ENCODE peak calls at places on chromosome 16, in six cellular contexts. One of them, this sample, is unnamed.

GRCh38 chr16:10866196-10866976 is 10.6 kb upstream of the CIITA start:
- DNase-seq in astrocyte of the spinal cord: peak; percentile 5
- DNase-seq in body of pancreas: no peak
- DNase-seq in Caco-2: no peak
- DNase-seq in GM06990: no peak
- DNase-seq in psoas muscle: no peak
- DNase-seq in this sample: no peak

GRCh38 chr16:87963400-87963799 is 12.2 kb downstream of the BANP start:
- DNase-seq in astrocyte of the spinal cord: peak; percentile 87
- DNase-seq in body of pancreas: no peak
- DNase-seq in Caco-2: no peak
- DNase-seq in GM06990: no peak
- DNase-seq in psoas muscle: no peak
- DNase-seq in this sample: peak; percentile 30

GRCh38 chr16:17238285-17239028 is 232.3 kb downstream of the XYLT1 start:
- DNase-seq in astrocyte of the spinal cord: no peak
- DNase-seq in body of pancreas: no peak
- DNase-seq in Caco-2: no peak
- DNase-seq in GM06990: no peak
- DNase-seq in psoas muscle: no peak
- DNase-seq in this sample: no peak

GRCh38 chr16:23832882-23833281 is 2.9 kb upstream of the PRKCB start:
- DNase-seq in astrocyte of the spinal cord: no peak
- DNase-seq in body of pancreas: no peak
- DNase-seq in Caco-2: no peak
- DNase-seq in GM06990: no peak
- DNase-seq in psoas muscle: no peak
- DNase-seq in this sample: no peak

GRCh38 chr16:22358000-22358399 is 16.4 kb downstream of the CDR2 start:
- DNase-seq in astrocyte of the spinal cord: no peak
- DNase-seq in body of pancreas: no peak
- DNase-seq in Caco-2: no peak
- DNase-seq in GM06990: no peak
- DNase-seq in psoas muscle: no peak
- DNase-seq in this sample: no peak

GRCh38 chr16:505479-506245 is 21.9 kb upstream of the CAPN15 start:
- DNase-seq in astrocyte of the spinal cord: no peak
- DNase-seq in body of pancreas: no peak
- DNase-seq in Caco-2: no peak
- DNase-seq in GM06990: no peak
- DNase-seq in psoas muscle: no peak
- DNase-seq in this sample: no peak

GRCh38 chr16:86663691-86664517 is 85.6 kb downstream of the FOXL1 start:
- DNase-seq in astrocyte of the spinal cord: peak; percentile 53
- DNase-seq in body of pancreas: no peak
- DNase-seq in Caco-2: no peak
- DNase-seq in GM06990: no peak
- DNase-seq in psoas muscle: no peak
- DNase-seq in this sample: peak; percentile 96

GRCh38 chr16:4935231-4935855 is 1.6 kb downstream of the PPL start:
- DNase-seq in astrocyte of the spinal cord: no peak
- DNase-seq in body of pancreas: peak; percentile 86
- DNase-seq in Caco-2: no peak
- DNase-seq in GM06990: no peak
- DNase-seq in psoas muscle: peak; percentile 98
- DNase-seq in this sample: peak; percentile 98

GRCh38 chr16:85552980-85553435 is 60.1 kb upstream of the GSE1 start:
- DNase-seq in astrocyte of the spinal cord: no peak
- DNase-seq in body of pancreas: no peak
- DNase-seq in Caco-2: no peak
- DNase-seq in GM06990: no peak
- DNase-seq in psoas muscle: no peak
- DNase-seq in this sample: no peak

GRCh38 chr16:77238593-77238992 is 39.4 kb downstream of the SYCE1L start:
- DNase-seq in astrocyte of the spinal cord: no peak
- DNase-seq in body of pancreas: no peak
- DNase-seq in Caco-2: no peak
- DNase-seq in GM06990: no peak
- DNase-seq in psoas muscle: no peak
- DNase-seq in this sample: peak; percentile 34

GRCh38 chr16:77842468-77842867 is 54.1 kb downstream of the VAT1L start:
- DNase-seq in astrocyte of the spinal cord: no peak
- DNase-seq in body of pancreas: no peak
- DNase-seq in Caco-2: no peak
- DNase-seq in GM06990: no peak
- DNase-seq in psoas muscle: no peak
- DNase-seq in this sample: no peak

GRCh38 chr16:47125757-47126156 is 18.0 kb downstream of the NETO2 start:
- DNase-seq in astrocyte of the spinal cord: no peak
- DNase-seq in body of pancreas: no peak
- DNase-seq in Caco-2: no peak
- DNase-seq in GM06990: no peak
- DNase-seq in psoas muscle: no peak
- DNase-seq in this sample: no peak

GRCh38 chr16:23268561-23268960 is 33.5 kb upstream of the SCNN1B start:
- DNase-seq in astrocyte of the spinal cord: no peak
- DNase-seq in body of pancreas: no peak
- DNase-seq in Caco-2: no peak
- DNase-seq in GM06990: no peak
- DNase-seq in psoas muscle: no peak
- DNase-seq in this sample: no peak

GRCh38 chr16:324451-325334 is 27.8 kb downstream of the AXIN1 start:
- DNase-seq in astrocyte of the spinal cord: no peak
- DNase-seq in body of pancreas: no peak
- DNase-seq in Caco-2: no peak
- DNase-seq in GM06990: peak; percentile 74
- DNase-seq in psoas muscle: no peak
- DNase-seq in this sample: no peak

GRCh38 chr16:49327466-49327865 is 45.8 kb upstream of the CBLN1 start:
- DNase-seq in astrocyte of the spinal cord: no peak
- DNase-seq in body of pancreas: peak; percentile 66
- DNase-seq in Caco-2: no peak
- DNase-seq in GM06990: no peak
- DNase-seq in psoas muscle: no peak
- DNase-seq in this sample: no peak

GRCh38 chr16:87324411-87325275 is 7.5 kb upstream of the C16orf95 start:
- DNase-seq in astrocyte of the spinal cord: no peak
- DNase-seq in body of pancreas: no peak
- DNase-seq in Caco-2: peak; percentile 67
- DNase-seq in GM06990: no peak
- DNase-seq in psoas muscle: peak; percentile 74
- DNase-seq in this sample: peak; percentile 22

GRCh38 chr16:57723170-57723569 is 12.4 kb upstream of the KATNB1 start:
- DNase-seq in astrocyte of the spinal cord: no peak
- DNase-seq in body of pancreas: no peak
- DNase-seq in Caco-2: no peak
- DNase-seq in GM06990: no peak
- DNase-seq in psoas muscle: no peak
- DNase-seq in this sample: peak; percentile 13

GRCh38 chr16:89906141-89907025 is 12.3 kb upstream of the MC1R start:
- DNase-seq in astrocyte of the spinal cord: no peak
- DNase-seq in body of pancreas: no peak
- DNase-seq in Caco-2: no peak
- DNase-seq in GM06990: no peak
- DNase-seq in psoas muscle: peak; percentile 49
- DNase-seq in this sample: no peak

GRCh38 chr16:61909074-61909473 is 127.2 kb downstream of the CDH8 start:
- DNase-seq in astrocyte of the spinal cord: peak; percentile 37
- DNase-seq in body of pancreas: no peak
- DNase-seq in Caco-2: no peak
- DNase-seq in GM06990: no peak
- DNase-seq in psoas muscle: no peak
- DNase-seq in this sample: no peak

GRCh38 chr16:554640-555413 is 5.4 kb upstream of the PRR35 start:
- DNase-seq in astrocyte of the spinal cord: peak; percentile 64
- DNase-seq in body of pancreas: no peak
- DNase-seq in Caco-2: no peak
- DNase-seq in GM06990: no peak
- DNase-seq in psoas muscle: no peak
- DNase-seq in this sample: no peak

GRCh38 chr16:5176505-5176904 is 78.9 kb upstream of the EEF2KMT start:
- DNase-seq in astrocyte of the spinal cord: no peak
- DNase-seq in body of pancreas: no peak
- DNase-seq in Caco-2: peak; percentile 15
- DNase-seq in GM06990: no peak
- DNase-seq in psoas muscle: no peak
- DNase-seq in this sample: no peak

GRCh38 chr16:30567991-30568638 is 3.4 kb downstream of the ZNF688 start:
- DNase-seq in astrocyte of the spinal cord: peak; percentile 38
- DNase-seq in body of pancreas: no peak
- DNase-seq in Caco-2: peak; percentile 40
- DNase-seq in GM06990: no peak
- DNase-seq in psoas muscle: no peak
- DNase-seq in this sample: peak; percentile 95

GRCh38 chr16:85959686-85960085 is 60.7 kb downstream of the IRF8 start:
- DNase-seq in astrocyte of the spinal cord: no peak
- DNase-seq in body of pancreas: no peak
- DNase-seq in Caco-2: no peak
- DNase-seq in GM06990: no peak
- DNase-seq in psoas muscle: no peak
- DNase-seq in this sample: no peak

GRCh38 chr16:4976611-4977145 is 18.5 kb downstream of the SEC14L5 start:
- DNase-seq in astrocyte of the spinal cord: no peak
- DNase-seq in body of pancreas: peak; percentile 90
- DNase-seq in Caco-2: no peak
- DNase-seq in GM06990: no peak
- DNase-seq in psoas muscle: peak; percentile 81
- DNase-seq in this sample: no peak

GRCh38 chr16:69057400-69058378 is 47.8 kb upstream of the HAS3 start:
- DNase-seq in astrocyte of the spinal cord: peak; percentile 87
- DNase-seq in body of pancreas: peak; percentile 57
- DNase-seq in Caco-2: no peak
- DNase-seq in GM06990: no peak
- DNase-seq in psoas muscle: peak; percentile 60
- DNase-seq in this sample: peak; percentile 95

GRCh38 chr16:89199241-89200123 is 855 bp downstream of the SLC22A31 start:
- DNase-seq in astrocyte of the spinal cord: no peak
- DNase-seq in body of pancreas: peak; percentile 29
- DNase-seq in Caco-2: no peak
- DNase-seq in GM06990: no peak
- DNase-seq in psoas muscle: peak; percentile 47
- DNase-seq in this sample: no peak

GRCh38 chr16:9268446-9268845 is 177.0 kb downstream of the HAPSTR1 start:
- DNase-seq in astrocyte of the spinal cord: no peak
- DNase-seq in body of pancreas: no peak
- DNase-seq in Caco-2: no peak
- DNase-seq in GM06990: no peak
- DNase-seq in psoas muscle: no peak
- DNase-seq in this sample: no peak

GRCh38 chr16:24541534-24541933 is 2.2 kb downstream of the RBBP6 start:
- DNase-seq in astrocyte of the spinal cord: peak; percentile 20
- DNase-seq in body of pancreas: no peak
- DNase-seq in Caco-2: no peak
- DNase-seq in GM06990: no peak
- DNase-seq in psoas muscle: no peak
- DNase-seq in this sample: no peak

GRCh38 chr16:8962393-8963009 is 1.2 kb downstream of the USP7 start:
- DNase-seq in astrocyte of the spinal cord: no peak
- DNase-seq in body of pancreas: no peak
- DNase-seq in Caco-2: peak; percentile 29
- DNase-seq in GM06990: peak; percentile 76
- DNase-seq in psoas muscle: peak; percentile 62
- DNase-seq in this sample: peak; percentile 31

DNA sequence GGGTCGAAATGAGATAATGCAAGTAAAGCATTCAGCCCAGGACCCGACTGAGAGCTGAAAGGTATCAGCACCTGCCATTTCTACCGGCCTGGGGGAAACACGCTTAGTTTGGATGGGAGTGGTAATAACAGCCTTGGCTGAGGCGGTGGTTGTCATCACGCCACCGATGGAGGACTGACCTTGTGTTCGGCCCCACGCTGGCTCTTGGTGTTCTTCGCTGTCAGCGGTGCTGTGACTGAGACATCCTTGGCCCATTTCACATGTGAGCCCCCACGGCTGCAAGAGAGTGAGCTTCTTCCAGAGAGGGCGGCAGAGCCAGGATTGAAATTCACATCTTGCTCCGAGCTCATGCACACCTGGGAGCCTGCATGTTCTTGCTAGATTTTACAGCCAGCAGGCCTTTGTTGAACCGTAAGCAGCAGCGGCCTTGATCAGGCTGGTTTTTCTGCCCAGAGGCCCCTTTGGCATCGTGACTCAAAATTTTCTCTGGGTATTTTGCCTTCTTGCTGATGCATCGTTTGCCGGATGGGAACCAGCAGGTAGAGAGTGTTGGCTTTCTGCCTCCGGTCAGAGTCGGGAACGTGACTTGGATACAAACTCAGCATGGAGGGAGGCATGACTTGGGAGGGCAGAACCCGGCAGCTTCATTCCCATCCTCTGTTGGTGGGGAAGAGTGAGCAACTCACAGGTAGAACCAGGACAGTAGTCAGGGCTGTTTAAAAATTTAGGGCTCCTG is 341.5 kb downstream of the SNX29 start:
- DNase-seq in astrocyte of the spinal cord: no peak
- DNase-seq in body of pancreas: no peak
- DNase-seq in Caco-2: no peak
- DNase-seq in GM06990: no peak
- DNase-seq in psoas muscle: no peak
- DNase-seq in this sample: no peak
- TF ChIP-seq CTCF in astrocyte of the spinal cord: no peak
- TF ChIP-seq CTCF in body of pancreas: no peak
- TF ChIP-seq CTCF in Caco-2: no peak
- TF ChIP-seq CTCF in GM06990: no peak
- TF ChIP-seq CTCF in psoas muscle: no peak
- TF ChIP-seq CTCF in this sample: no peak

GRCh38 chr16:3152273-3153076 is 17.6 kb downstream of the ZNF213 start:
- DNase-seq in astrocyte of the spinal cord: peak; percentile 91
- DNase-seq in body of pancreas: peak; percentile 91
- DNase-seq in Caco-2: peak; percentile 93
- DNase-seq in GM06990: peak; percentile 82
- DNase-seq in psoas muscle: peak; percentile 86
- DNase-seq in this sample: peak; percentile 93
- TF ChIP-seq CTCF in astrocyte of the spinal cord: peak; percentile 51
- TF ChIP-seq CTCF in body of pancreas: peak; percentile 40
- TF ChIP-seq CTCF in Caco-2: peak; percentile 19
- TF ChIP-seq CTCF in GM06990: peak; percentile 54
- TF ChIP-seq CTCF in psoas muscle: peak; percentile 24
- TF ChIP-seq CTCF in this sample: peak; percentile 19

DNA sequence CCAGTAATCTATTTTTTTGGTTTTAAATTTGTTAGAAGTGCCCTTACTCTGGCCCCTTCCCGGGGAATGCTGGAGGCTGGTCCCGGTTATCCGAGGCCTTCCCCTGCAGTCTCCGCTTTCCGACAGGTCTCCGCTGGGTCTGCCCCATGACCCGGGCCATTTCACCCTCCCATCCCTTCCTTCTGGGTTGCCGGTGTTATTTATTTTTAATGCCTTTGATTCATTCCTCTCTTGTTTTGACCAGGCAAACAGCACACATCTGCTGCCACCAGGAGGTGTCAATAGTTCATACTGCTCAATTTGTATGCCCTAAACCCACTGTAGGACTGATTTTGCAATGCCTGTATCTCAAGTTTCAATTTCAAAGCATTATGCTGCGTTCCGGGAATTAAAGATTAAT is 113.2 kb upstream of the IRX5 start:
- DNase-seq in astrocyte of the spinal cord: peak; percentile 1
- DNase-seq in body of pancreas: no peak
- DNase-seq in Caco-2: peak; percentile 35
- DNase-seq in GM06990: no peak
- DNase-seq in psoas muscle: no peak
- DNase-seq in this sample: peak; percentile 69
- TF ChIP-seq CTCF in astrocyte of the spinal cord: peak; percentile 34
- TF ChIP-seq CTCF in body of pancreas: no peak
- TF ChIP-seq CTCF in Caco-2: peak; percentile 38
- TF ChIP-seq CTCF in GM06990: no peak
- TF ChIP-seq CTCF in psoas muscle: peak; percentile 56
- TF ChIP-seq CTCF in this sample: peak; percentile 42

GRCh38 chr16:81620796-81621195 is 158.3 kb upstream of the PLCG2 start:
- DNase-seq in astrocyte of the spinal cord: no peak
- DNase-seq in body of pancreas: no peak
- DNase-seq in Caco-2: no peak
- DNase-seq in GM06990: no peak
- DNase-seq in psoas muscle: no peak
- DNase-seq in this sample: peak; percentile 14
- TF ChIP-seq CTCF in astrocyte of the spinal cord: no peak
- TF ChIP-seq CTCF in body of pancreas: no peak
- TF ChIP-seq CTCF in Caco-2: no peak
- TF ChIP-seq CTCF in GM06990: no peak
- TF ChIP-seq CTCF in psoas muscle: no peak
- TF ChIP-seq CTCF in this sample: no peak